ENCODE peak calls at places on chromosomes 6 and 20, in six cellular contexts. S is sigmoid colon, L is stomach, I is endothelial cell of umbilical vein, F is left ventricle myocardium inferior, C is kidney epithelial cell. B is an unnamed sample.
A peak's percentile ranks its signal among the peaks of the same experiment; 100 is the strongest.

GRCh38 chr20:9035129-9035528 is 33.8 kb upstream of the PLCB4 start:
- DNase-seq in C (peak; percentile 72), S (no peak), F (no peak), I (no peak), L (no peak), B (no peak)

GRCh38 chr6:20217476-20217855 is 5.2 kb upstream of the MBOAT1 start:
- DNase-seq in F (no peak), C (no peak), I (no peak), L (no peak), S (no peak), B (no peak)

GRCh38 chr20:51758978-51759544 is 9.1 kb downstream of the ATP9A start:
- DNase-seq in S (no peak), F (peak; percentile 30), I (no peak), L (no peak), C (no peak), B (no peak)

GRCh38 chr20:31569163-31570020 is 35.7 kb upstream of the ID1 start:
- DNase-seq in I (peak; percentile 63), F (peak; percentile 57), S (peak; percentile 70), C (no peak), L (peak; percentile 68), B (peak; percentile 67)

GRCh38 chr6:35776364-35777215 is at the start of gene CLPSL2:
- DNase-seq in I (no peak), L (no peak), S (no peak), C (no peak), F (no peak), B (no peak)

GRCh38 chr6:27617700-27618689 is 145.1 kb upstream of the ZNF184 start:
- DNase-seq in C (no peak), I (peak; percentile 40), F (no peak), L (no peak), S (no peak), B (no peak)

GRCh38 chr6:109743739-109744138 is 52.6 kb downstream of the FIG4 start:
- DNase-seq in S (no peak), I (peak; percentile 83), C (peak; percentile 44), F (no peak), L (no peak), B (no peak)

GRCh38 chr20:35698298-35699126 is 640 bp downstream of the NFS1 start:
- DNase-seq in S (peak; percentile 53), C (no peak), L (peak; percentile 17), F (no peak), I (peak; percentile 28), B (no peak)

GRCh38 chr20:59825563-59825920 is 107.9 kb downstream of the SYCP2 start:
- DNase-seq in F (no peak), L (no peak), S (no peak), I (no peak), C (no peak), B (no peak)

GRCh38 chr6:42387336-42387735 is 64.4 kb downstream of the TRERF1 start:
- DNase-seq in S (no peak), C (no peak), F (no peak), L (no peak), I (no peak), B (no peak)

GRCh38 chr20:1622450-1622849 is 2.6 kb upstream of the SIRPB1 start:
- DNase-seq in S (no peak), I (peak; percentile 7), C (no peak), L (no peak), F (no peak), B (no peak)

GRCh38 chr6:49668083-49668511 is 31.5 kb upstream of the RHAG start:
- DNase-seq in S (no peak), F (no peak), L (no peak), C (peak; percentile 43), I (no peak), B (no peak)

GRCh38 chr6:17280552-17281090 is 540 bp upstream of the RBM24 start:
- DNase-seq in I (no peak), S (peak; percentile 77), F (peak; percentile 75), C (no peak), L (peak; percentile 30), B (no peak)

GRCh38 chr6:150373260-150373701 is 4.5 kb downstream of the IYD start:
- DNase-seq in F (peak; percentile 34), C (no peak), S (no peak), L (no peak), I (no peak), B (no peak)

GRCh38 chr6:95071464-95071863 is 505.9 kb upstream of the MANEA start:
- DNase-seq in F (no peak), L (no peak), I (no peak), S (no peak), C (no peak), B (no peak)

GRCh38 chr6:34242252-34243130 is 5.8 kb downstream of the HMGA1 start:
- DNase-seq in F (no peak), L (no peak), C (no peak), I (no peak), S (peak; percentile 47), B (no peak)

GRCh38 chr20:36988494-36988966 is 37.0 kb upstream of the SAMHD1 start:
- DNase-seq in S (no peak), F (no peak), C (no peak), I (peak; percentile 91), L (no peak), B (no peak)

GRCh38 chr6:36657942-36658544 is 20.5 kb upstream of the CDKN1A start:
- DNase-seq in I (no peak), L (no peak), S (no peak), C (peak; percentile 97), F (no peak), B (no peak)

GRCh38 chr20:20237093-20237959 is 130.6 kb upstream of the INSM1 start:
- DNase-seq in I (peak; percentile 37), F (no peak), L (peak; percentile 36), S (no peak), C (no peak), B (peak; percentile 40)

GRCh38 chr6:150267686-150268561 is 100.9 kb upstream of the IYD start:
- DNase-seq in I (no peak), F (no peak), S (no peak), L (no peak), C (no peak), B (no peak)

GRCh38 chr6:166483556-166484250 is 101.0 kb upstream of the MPC1 start:
- DNase-seq in I (no peak), F (peak; percentile 7), S (no peak), C (no peak), L (no peak), B (no peak)

GRCh38 chr20:32249030-32249738 is 28.3 kb upstream of the KIF3B start:
- DNase-seq in L (no peak), F (no peak), S (no peak), I (no peak), C (no peak), B (no peak)

GRCh38 chr6:166955865-166956443 is 396 bp downstream of the RNASET2 start:
- DNase-seq in C (no peak), F (no peak), L (peak; percentile 48), I (no peak), S (no peak), B (no peak)

GRCh38 chr20:8342401-8342800 is 210.3 kb downstream of the PLCB1 start:
- DNase-seq in C (no peak), L (no peak), I (no peak), F (no peak), S (no peak), B (no peak)

GRCh38 chr6:41663558-41663957 is 25.3 kb downstream of the MDFI start:
- DNase-seq in L (no peak), F (no peak), I (no peak), S (no peak), C (no peak), B (no peak)

GRCh38 chr20:33897313-33897912 is 86.3 kb downstream of the CHMP4B start:
- DNase-seq in C (no peak), I (no peak), S (no peak), L (no peak), F (no peak), B (no peak)
- TF ChIP-seq CTCF in C (no peak), I (no peak), S (no peak), L (no peak), F (peak; percentile 14), B (no peak)

DNA sequence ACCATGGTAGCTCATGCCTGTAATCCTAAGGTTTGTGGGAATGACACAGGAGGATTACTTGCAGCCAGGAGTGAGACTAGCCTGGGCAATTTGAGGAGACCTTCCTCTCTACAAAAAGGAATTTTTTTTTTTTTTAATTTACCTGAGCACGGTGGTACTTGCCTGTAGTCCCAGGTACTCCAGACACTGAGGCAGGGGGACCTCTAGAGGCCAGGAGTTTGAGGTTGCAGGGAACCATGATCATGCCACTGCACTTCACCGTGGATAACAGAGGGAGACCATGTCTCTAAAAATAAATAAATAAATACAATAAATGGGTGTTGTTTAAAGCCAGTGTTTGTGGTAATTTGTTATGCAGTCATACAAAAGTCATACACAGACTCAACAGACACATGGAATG is 2.4 kb upstream of the HLA-F start:
- DNase-seq in C (no peak), I (no peak), S (no peak), L (no peak), F (no peak), B (no peak)
- TF ChIP-seq CTCF in C (no peak), I (no peak), S (no peak), L (no peak), F (no peak), B (no peak)

DNA sequence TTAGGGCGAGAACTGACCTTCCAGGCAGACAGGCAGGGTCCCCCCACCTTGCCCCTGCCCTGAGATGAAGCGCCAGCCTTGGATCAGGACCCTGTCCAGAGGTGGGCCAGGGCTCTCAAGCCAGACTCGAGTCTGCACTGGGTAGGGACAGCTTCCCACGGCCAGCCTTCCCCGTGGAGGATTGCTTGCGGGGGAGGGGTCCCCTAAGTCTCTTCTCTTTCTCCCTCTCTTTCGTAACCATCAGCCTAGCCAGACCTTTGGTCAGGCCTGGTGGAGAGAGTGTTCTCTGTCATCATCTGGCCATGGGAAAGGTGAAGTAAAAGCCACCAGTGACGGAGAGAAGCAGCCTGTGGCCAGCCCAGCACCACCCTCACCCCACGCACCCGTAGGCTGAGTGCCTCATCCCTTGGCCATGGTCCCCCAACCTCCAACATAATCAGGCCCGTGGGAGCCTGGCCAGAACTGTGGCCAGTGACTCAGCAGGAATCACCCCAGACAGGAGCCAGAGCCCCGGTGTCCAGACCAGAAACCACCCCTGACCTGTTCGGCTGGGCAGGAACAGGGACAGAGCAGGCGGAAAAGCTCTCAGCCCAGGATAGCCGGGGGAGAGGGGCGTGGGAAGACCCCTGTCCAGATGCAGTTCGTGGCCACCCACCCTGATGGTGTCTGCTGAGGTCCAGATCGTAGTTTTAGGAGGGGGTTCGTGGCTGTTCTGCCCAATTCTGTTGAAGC is 47.1 kb downstream of the SNAI1 start:
- DNase-seq in F (no peak), L (peak; percentile 36), S (peak; percentile 76), I (peak; percentile 93), C (no peak), B (no peak)
- TF ChIP-seq CTCF in F (no peak), L (no peak), S (no peak), I (no peak), C (no peak), B (no peak)

GRCh38 chr20:3741846-3742458 is 9.5 kb downstream of the HSPA12B start:
- DNase-seq in L (no peak), S (peak; percentile 66), I (no peak), C (no peak), F (no peak), B (no peak)

GRCh38 chr20:3740600-3741301 is 8.3 kb downstream of the HSPA12B start:
- DNase-seq in L (no peak), I (no peak), F (no peak), C (no peak), S (peak; percentile 63), B (no peak)

GRCh38 chr20:3739926-3740599 is 7.6 kb downstream of the HSPA12B start:
- DNase-seq in L (no peak), F (no peak), I (no peak), C (no peak), S (no peak), B (no peak)

GRCh38 chr20:3738109-3739053 is 5.9 kb downstream of the HSPA12B start:
- DNase-seq in S (no peak), F (no peak), C (no peak), I (no peak), L (no peak), B (no peak)

GRCh38 chr20:3739054-3739925 is 6.8 kb downstream of the HSPA12B start:
- DNase-seq in F (peak; percentile 61), I (peak; percentile 49), L (no peak), C (no peak), S (peak; percentile 63), B (no peak)
- TF ChIP-seq CTCF in F (no peak), I (no peak), L (no peak), C (no peak), S (no peak), B (no peak)